ENCODE peak calls at places on chromosomes 12 and 14, in six cellular contexts. One of them, this sample, is unnamed. For H3K36me3 and H3K9me3, the result is how much of the 10 kb centered on the place peaks cover.

GRCh38 chr12:123715151-123715676 is 3.1 kb downstream of the ATP6V0A2 start:
- DNase-seq in breast epithelium: no peak
- DNase-seq in fibroblast of lung: no peak
- DNase-seq in endothelial cell of umbilical vein: no peak
- DNase-seq in upper lobe of right lung: no peak
- DNase-seq in IMR-90: peak
- DNase-seq in this sample: no peak

GRCh38 chr12:13981296-13981962 is at the start of gene GRIN2B:
- DNase-seq in breast epithelium: no peak
- DNase-seq in fibroblast of lung: no peak
- DNase-seq in endothelial cell of umbilical vein: no peak
- DNase-seq in upper lobe of right lung: no peak
- DNase-seq in IMR-90: no peak
- DNase-seq in this sample: no peak

GRCh38 chr12:58966939-58967338 is 46.6 kb upstream of the LRIG3 start:
- DNase-seq in breast epithelium: no peak
- DNase-seq in fibroblast of lung: peak
- DNase-seq in endothelial cell of umbilical vein: peak
- DNase-seq in upper lobe of right lung: no peak
- DNase-seq in IMR-90: peak
- DNase-seq in this sample: no peak

GRCh38 chr12:102781117-102781516 is 135.9 kb downstream of the PAH start:
- DNase-seq in breast epithelium: no peak
- DNase-seq in fibroblast of lung: no peak
- DNase-seq in endothelial cell of umbilical vein: no peak
- DNase-seq in upper lobe of right lung: no peak
- DNase-seq in IMR-90: no peak
- DNase-seq in this sample: no peak

GRCh38 chr12:94225924-94226630 is 77.7 kb downstream of the PLXNC1 start:
- DNase-seq in breast epithelium: no peak
- DNase-seq in fibroblast of lung: no peak
- DNase-seq in endothelial cell of umbilical vein: no peak
- DNase-seq in upper lobe of right lung: no peak
- DNase-seq in IMR-90: no peak
- DNase-seq in this sample: no peak

GRCh38 chr12:24840046-24840800 is 108.7 kb downstream of the BCAT1 start:
- DNase-seq in breast epithelium: no peak
- DNase-seq in fibroblast of lung: peak
- DNase-seq in endothelial cell of umbilical vein: no peak
- DNase-seq in upper lobe of right lung: no peak
- DNase-seq in IMR-90: peak
- DNase-seq in this sample: no peak

GRCh38 chr12:58529897-58530296 is 390.4 kb downstream of the LRIG3 start:
- DNase-seq in breast epithelium: no peak
- DNase-seq in fibroblast of lung: peak
- DNase-seq in endothelial cell of umbilical vein: no peak
- DNase-seq in upper lobe of right lung: no peak
- DNase-seq in IMR-90: peak
- DNase-seq in this sample: peak

GRCh38 chr12:49018282-49019119 is at the start of gene PRKAG1:
- DNase-seq in breast epithelium: peak
- DNase-seq in fibroblast of lung: peak
- DNase-seq in endothelial cell of umbilical vein: peak
- DNase-seq in upper lobe of right lung: peak
- DNase-seq in IMR-90: peak
- DNase-seq in this sample: peak

GRCh38 chr12:113933201-113933786 is 32.8 kb downstream of the RBM19 start:
- DNase-seq in breast epithelium: no peak
- DNase-seq in fibroblast of lung: peak
- DNase-seq in endothelial cell of umbilical vein: no peak
- DNase-seq in upper lobe of right lung: no peak
- DNase-seq in IMR-90: peak
- DNase-seq in this sample: peak

GRCh38 chr12:111203969-111204368 is 164.9 kb downstream of the PHETA1 start:
- DNase-seq in breast epithelium: no peak
- DNase-seq in fibroblast of lung: no peak
- DNase-seq in endothelial cell of umbilical vein: no peak
- DNase-seq in upper lobe of right lung: no peak
- DNase-seq in IMR-90: no peak
- DNase-seq in this sample: no peak

GRCh38 chr12:65204886-65205525 is 35.6 kb downstream of the LEMD3 start:
- DNase-seq in breast epithelium: no peak
- DNase-seq in fibroblast of lung: no peak
- DNase-seq in endothelial cell of umbilical vein: peak
- DNase-seq in upper lobe of right lung: no peak
- DNase-seq in IMR-90: no peak
- DNase-seq in this sample: no peak

GRCh38 chr14:55291480-55292081 is 20.4 kb downstream of the FBXO34 start:
- DNase-seq in breast epithelium: no peak
- DNase-seq in fibroblast of lung: no peak
- DNase-seq in endothelial cell of umbilical vein: no peak
- DNase-seq in upper lobe of right lung: no peak
- DNase-seq in IMR-90: no peak
- DNase-seq in this sample: no peak

GRCh38 chr12:1806301-1807106 is 13.9 kb upstream of the LRTM2 start:
- DNase-seq in breast epithelium: no peak
- DNase-seq in fibroblast of lung: peak
- DNase-seq in endothelial cell of umbilical vein: no peak
- DNase-seq in upper lobe of right lung: peak
- DNase-seq in IMR-90: no peak
- DNase-seq in this sample: no peak

GRCh38 chr14:61973981-61974380 is 211.8 kb downstream of the SNAPC1 start:
- DNase-seq in breast epithelium: no peak
- DNase-seq in fibroblast of lung: peak
- DNase-seq in endothelial cell of umbilical vein: no peak
- DNase-seq in upper lobe of right lung: no peak
- DNase-seq in IMR-90: peak
- DNase-seq in this sample: peak

GRCh38 chr12:59972941-59973340 is 377.1 kb downstream of the SLC16A7 start:
- DNase-seq in breast epithelium: no peak
- DNase-seq in fibroblast of lung: peak
- DNase-seq in endothelial cell of umbilical vein: peak
- DNase-seq in upper lobe of right lung: no peak
- DNase-seq in IMR-90: peak
- DNase-seq in this sample: no peak

GRCh38 chr12:43480591-43480990 is 71.4 kb downstream of the ADAMTS20 start:
- DNase-seq in breast epithelium: no peak
- DNase-seq in fibroblast of lung: no peak
- DNase-seq in endothelial cell of umbilical vein: no peak
- DNase-seq in upper lobe of right lung: no peak
- DNase-seq in IMR-90: peak
- DNase-seq in this sample: no peak

GRCh38 chr12:51534216-51534615 is 56.8 kb upstream of the SCN8A start:
- DNase-seq in breast epithelium: no peak
- DNase-seq in fibroblast of lung: no peak
- DNase-seq in endothelial cell of umbilical vein: no peak
- DNase-seq in upper lobe of right lung: no peak
- DNase-seq in IMR-90: no peak
- DNase-seq in this sample: no peak

GRCh38 chr12:94603434-94604068 is 46.8 kb downstream of the TMCC3 start:
- DNase-seq in breast epithelium: no peak
- DNase-seq in fibroblast of lung: no peak
- DNase-seq in endothelial cell of umbilical vein: no peak
- DNase-seq in upper lobe of right lung: no peak
- DNase-seq in IMR-90: no peak
- DNase-seq in this sample: no peak

GRCh38 chr14:63517354-63517753 is 25.8 kb downstream of the PPP2R5E start:
- DNase-seq in breast epithelium: no peak
- DNase-seq in fibroblast of lung: no peak
- DNase-seq in endothelial cell of umbilical vein: no peak
- DNase-seq in upper lobe of right lung: no peak
- DNase-seq in IMR-90: peak
- DNase-seq in this sample: no peak

GRCh38 chr14:59897757-59898383 is 22.1 kb upstream of the LRRC9 start:
- DNase-seq in breast epithelium: no peak
- DNase-seq in fibroblast of lung: peak
- DNase-seq in endothelial cell of umbilical vein: peak
- DNase-seq in upper lobe of right lung: no peak
- DNase-seq in IMR-90: no peak
- DNase-seq in this sample: no peak

GRCh38 chr12:107649615-107650014 is 36.0 kb upstream of the PWP1 start:
- DNase-seq in breast epithelium: no peak
- DNase-seq in fibroblast of lung: no peak
- DNase-seq in endothelial cell of umbilical vein: peak
- DNase-seq in upper lobe of right lung: no peak
- DNase-seq in IMR-90: no peak
- DNase-seq in this sample: no peak

GRCh38 chr12:4178424-4179184 is 95.0 kb upstream of the CCND2 start:
- DNase-seq in breast epithelium: no peak
- DNase-seq in fibroblast of lung: no peak
- DNase-seq in endothelial cell of umbilical vein: no peak
- DNase-seq in upper lobe of right lung: no peak
- DNase-seq in IMR-90: no peak
- DNase-seq in this sample: no peak

GRCh38 chr12:44930972-44931600 is 55.0 kb upstream of the NELL2 start:
- DNase-seq in breast epithelium: no peak
- DNase-seq in fibroblast of lung: peak
- DNase-seq in endothelial cell of umbilical vein: peak
- DNase-seq in upper lobe of right lung: no peak
- DNase-seq in IMR-90: peak
- DNase-seq in this sample: no peak

GRCh38 chr12:4177257-4177656 is 96.3 kb upstream of the CCND2 start:
- DNase-seq in breast epithelium: no peak
- DNase-seq in fibroblast of lung: no peak
- DNase-seq in endothelial cell of umbilical vein: no peak
- DNase-seq in upper lobe of right lung: no peak
- DNase-seq in IMR-90: no peak
- DNase-seq in this sample: no peak

GRCh38 chr12:57420482-57420881 is 10.4 kb downstream of the R3HDM2 start:
- DNase-seq in breast epithelium: no peak
- DNase-seq in fibroblast of lung: no peak
- DNase-seq in endothelial cell of umbilical vein: no peak
- DNase-seq in upper lobe of right lung: no peak
- DNase-seq in IMR-90: no peak
- DNase-seq in this sample: peak

GRCh38 chr14:38207342-38207741 is 362 bp upstream of the SSTR1 start:
- DNase-seq in breast epithelium: no peak
- DNase-seq in fibroblast of lung: no peak
- DNase-seq in endothelial cell of umbilical vein: peak
- DNase-seq in upper lobe of right lung: no peak
- DNase-seq in IMR-90: no peak
- DNase-seq in this sample: no peak

GRCh38 chr14:37598085-37598972 is 2.9 kb downstream of the TTC6 start:
- DNase-seq in breast epithelium: no peak
- DNase-seq in fibroblast of lung: no peak
- DNase-seq in endothelial cell of umbilical vein: no peak
- DNase-seq in upper lobe of right lung: peak
- DNase-seq in IMR-90: no peak
- DNase-seq in this sample: no peak

GRCh38 chr12:69948874-69949273 is 123.8 kb downstream of the MYRFL start:
- DNase-seq in breast epithelium: no peak
- DNase-seq in fibroblast of lung: no peak
- DNase-seq in endothelial cell of umbilical vein: no peak
- DNase-seq in upper lobe of right lung: no peak
- DNase-seq in IMR-90: no peak
- DNase-seq in this sample: no peak

GRCh38 chr12:95663525-95663924 is 112.2 kb upstream of the USP44 start:
- DNase-seq in breast epithelium: no peak
- DNase-seq in fibroblast of lung: no peak
- DNase-seq in endothelial cell of umbilical vein: peak
- DNase-seq in upper lobe of right lung: no peak
- DNase-seq in IMR-90: no peak
- DNase-seq in this sample: peak

DNA sequence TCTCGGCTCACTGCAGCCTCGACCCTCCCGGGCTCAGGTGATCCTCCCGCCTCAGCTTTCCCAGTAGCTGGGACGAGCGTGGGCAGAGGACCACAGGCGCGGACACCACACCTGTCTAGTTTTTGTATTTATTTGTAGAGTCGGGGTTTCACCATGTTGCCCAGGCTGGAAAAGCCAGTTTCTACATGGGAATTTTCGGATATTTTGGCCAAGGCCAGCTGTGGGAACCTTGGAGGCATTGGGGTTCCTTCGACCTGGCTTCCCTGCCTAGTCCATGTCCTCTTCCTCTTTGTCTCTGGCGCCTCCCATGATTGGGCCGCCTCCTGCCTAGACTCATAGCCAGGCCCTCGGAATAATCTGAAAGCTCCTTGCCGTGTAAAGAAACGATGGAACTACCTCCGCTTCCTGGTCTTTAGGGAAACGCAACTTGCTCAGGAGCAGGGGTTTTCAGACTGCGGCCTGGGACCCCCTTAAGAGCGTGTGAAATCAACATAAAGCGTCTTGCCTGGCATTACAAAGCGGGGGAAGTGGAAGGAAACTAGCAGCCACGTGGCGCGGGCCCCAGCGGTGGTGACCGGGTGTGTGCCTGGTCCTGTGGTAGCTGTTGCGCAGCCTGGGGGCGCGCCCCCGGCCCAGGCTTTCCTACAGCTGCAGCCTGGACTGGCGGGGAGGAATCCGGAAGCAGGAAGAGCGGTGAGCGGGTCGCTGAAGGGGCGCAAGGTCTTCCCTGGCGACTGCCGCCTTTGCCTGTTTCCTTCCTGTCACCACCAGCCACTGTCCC is 1.4 kb upstream of the HSP90AA1 start:
- DNase-seq in breast epithelium: peak
- DNase-seq in fibroblast of lung: no peak
- DNase-seq in endothelial cell of umbilical vein: peak
- DNase-seq in upper lobe of right lung: peak
- DNase-seq in IMR-90: no peak
- DNase-seq in this sample: no peak
- H3K27ac ChIP-seq in breast epithelium: peak
- H3K27ac ChIP-seq in fibroblast of lung: peak
- H3K27ac ChIP-seq in endothelial cell of umbilical vein: peak
- H3K27ac ChIP-seq in upper lobe of right lung: peak
- H3K27ac ChIP-seq in IMR-90: peak
- H3K27ac ChIP-seq in this sample: no peak

GRCh38 chr14:58341152-58341748 is 42.9 kb downstream of the ARID4A start:
- DNase-seq in breast epithelium: no peak
- DNase-seq in fibroblast of lung: no peak
- DNase-seq in endothelial cell of umbilical vein: no peak
- DNase-seq in upper lobe of right lung: no peak
- DNase-seq in IMR-90: no peak
- DNase-seq in this sample: no peak
- H3K36me3 ChIP-seq in breast epithelium: under half
- H3K36me3 ChIP-seq in fibroblast of lung: under half
- H3K36me3 ChIP-seq in endothelial cell of umbilical vein: under half
- H3K36me3 ChIP-seq in upper lobe of right lung: half or more
- H3K36me3 ChIP-seq in IMR-90: under half
- H3K36me3 ChIP-seq in this sample: under half

DNA sequence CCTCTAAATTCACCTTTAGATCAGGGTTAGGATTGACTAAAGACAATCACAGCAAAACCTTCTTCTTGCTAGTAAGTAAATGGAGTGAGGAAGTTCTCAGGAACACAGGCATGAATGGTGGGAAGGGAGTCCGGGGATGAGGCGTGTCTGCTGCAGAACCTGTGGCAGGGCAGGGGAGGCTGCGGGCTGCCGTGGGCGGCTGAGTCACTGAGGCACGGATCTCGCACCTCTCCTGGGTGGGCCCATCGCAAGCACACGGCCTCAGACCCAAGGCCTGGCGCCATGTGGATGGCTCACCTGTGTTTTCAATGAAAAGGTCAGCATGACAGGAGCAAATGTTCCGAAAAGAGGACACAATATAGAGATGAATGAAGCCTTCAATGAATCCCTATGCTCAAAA is 85.4 kb downstream of the PIWIL1 start:
- DNase-seq in breast epithelium: no peak
- DNase-seq in fibroblast of lung: no peak
- DNase-seq in endothelial cell of umbilical vein: no peak
- DNase-seq in upper lobe of right lung: no peak
- DNase-seq in IMR-90: no peak
- DNase-seq in this sample: no peak
- H3K9me3 ChIP-seq in breast epithelium: under half
- H3K9me3 ChIP-seq in fibroblast of lung: under half
- H3K9me3 ChIP-seq in endothelial cell of umbilical vein: under half
- H3K9me3 ChIP-seq in upper lobe of right lung: under half
- H3K9me3 ChIP-seq in IMR-90: half or more
- H3K9me3 ChIP-seq in this sample: under half

GRCh38 chr12:30979371-30980259 is 53.1 kb downstream of the TSPAN11 start:
- DNase-seq in breast epithelium: no peak
- DNase-seq in fibroblast of lung: no peak
- DNase-seq in endothelial cell of umbilical vein: no peak
- DNase-seq in upper lobe of right lung: no peak
- DNase-seq in IMR-90: no peak
- DNase-seq in this sample: no peak
- H3K27ac ChIP-seq in breast epithelium: no peak
- H3K27ac ChIP-seq in fibroblast of lung: no peak
- H3K27ac ChIP-seq in endothelial cell of umbilical vein: no peak
- H3K27ac ChIP-seq in upper lobe of right lung: no peak
- H3K27ac ChIP-seq in IMR-90: no peak
- H3K27ac ChIP-seq in this sample: no peak